ENCODE peak calls at places on chromosome 9, in nine cellular contexts. E is HCT116, S is sigmoid colon, L is GM23338, N is spleen, Y is transverse colon, J is esophagus muscularis mucosa, M is upper lobe of left lung, D is H1. W is an unnamed sample. For H3K27me3 and H3K4me1, the result is how much of the 10 kb centered on the place peaks cover.

GRCh38 chr9:83062653-83063527 is at the start of gene RASEF:
- DNase-seq in E (no peak), S (no peak), L (peak), N (peak), Y (peak), J (peak), M (peak), D (peak), W (no peak)

GRCh38 chr9:18543406-18543965 is 69.5 kb downstream of the ADAMTSL1 start:
- DNase-seq in E (no peak), S (no peak), L (no peak), N (no peak), Y (no peak), J (no peak), M (no peak), D (no peak), W (peak)

GRCh38 chr9:108445431-108446018 is 410.3 kb downstream of the ACTL7B start:
- DNase-seq in E (no peak), S (peak), L (no peak), N (no peak), Y (no peak), J (no peak), M (no peak), D (no peak), W (no peak)

GRCh38 chr9:34262971-34263370 is 66.1 kb downstream of the KIF24 start:
- DNase-seq in E (no peak), S (no peak), L (no peak), N (no peak), Y (no peak), J (no peak), M (no peak), D (no peak), W (no peak)

GRCh38 chr9:35691325-35691631 is 1.6 kb upstream of the TPM2 start:
- DNase-seq in E (no peak), S (no peak), L (peak), N (no peak), Y (no peak), J (no peak), M (no peak), D (no peak), W (no peak)

GRCh38 chr9:88969646-88970373 is 21.5 kb upstream of the S1PR3 start:
- DNase-seq in E (no peak), S (no peak), L (no peak), N (no peak), Y (no peak), J (no peak), M (no peak), D (no peak), W (no peak)

GRCh38 chr9:223167-223566 is 8.5 kb downstream of the DOCK8 start:
- DNase-seq in E (no peak), S (no peak), L (no peak), N (no peak), Y (no peak), J (no peak), M (no peak), D (no peak), W (no peak)

GRCh38 chr9:94681508-94681907 is 42.2 kb upstream of the FBP1 start:
- DNase-seq in E (peak), S (peak), L (peak), N (peak), Y (peak), J (peak), M (peak), D (peak), W (peak)

GRCh38 chr9:7328453-7328852 is 471.1 kb downstream of the DMAC1 start:
- DNase-seq in E (no peak), S (no peak), L (no peak), N (no peak), Y (no peak), J (no peak), M (no peak), D (no peak), W (no peak)

GRCh38 chr9:111330124-111330523 is at the start of gene OR2K2:
- DNase-seq in E (no peak), S (no peak), L (no peak), N (no peak), Y (no peak), J (no peak), M (no peak), D (no peak), W (no peak)

GRCh38 chr9:38682713-38683112 is 37.2 kb downstream of the FAM240B start:
- DNase-seq in E (peak), S (no peak), L (peak), N (no peak), Y (no peak), J (no peak), M (no peak), D (no peak), W (peak)

GRCh38 chr9:21334603-21334968 is 618 bp downstream of the KLHL9 start:
- DNase-seq in E (no peak), S (no peak), L (peak), N (no peak), Y (no peak), J (no peak), M (no peak), D (no peak), W (no peak)

GRCh38 chr9:26054600-26055516 is 376.6 kb upstream of the TUSC1 start:
- DNase-seq in E (no peak), S (no peak), L (no peak), N (no peak), Y (no peak), J (no peak), M (no peak), D (no peak), W (peak)

GRCh38 chr9:127523312-127523851 is 72.1 kb downstream of the LRSAM1 start:
- DNase-seq in E (peak), S (no peak), L (peak), N (no peak), Y (no peak), J (no peak), M (no peak), D (no peak), W (no peak)

GRCh38 chr9:77899679-77900354 is 131.8 kb downstream of the GNAQ start:
- DNase-seq in E (no peak), S (no peak), L (no peak), N (no peak), Y (no peak), J (no peak), M (no peak), D (no peak), W (no peak)

GRCh38 chr9:136011703-136012496 is 50.7 kb upstream of the UBAC1 start:
- DNase-seq in E (no peak), S (peak), L (no peak), N (peak), Y (peak), J (peak), M (peak), D (no peak), W (peak)

GRCh38 chr9:93248373-93248772 is 64.4 kb downstream of the WNK2 start:
- DNase-seq in E (no peak), S (no peak), L (no peak), N (no peak), Y (no peak), J (no peak), M (no peak), D (no peak), W (no peak)

GRCh38 chr9:74444389-74444788 is 52.7 kb upstream of the RORB start:
- DNase-seq in E (no peak), S (no peak), L (no peak), N (no peak), Y (no peak), J (no peak), M (no peak), D (no peak), W (no peak)

GRCh38 chr9:87500491-87500890 is 2.8 kb downstream of the DAPK1 start:
- DNase-seq in E (no peak), S (no peak), L (no peak), N (no peak), Y (no peak), J (no peak), M (no peak), D (no peak), W (peak)

GRCh38 chr9:130036099-130036498 is 6.9 kb downstream of the FNBP1 start:
- DNase-seq in E (no peak), S (no peak), L (no peak), N (no peak), Y (no peak), J (no peak), M (no peak), D (no peak), W (peak)

GRCh38 chr9:33320568-33321261 is 30.4 kb downstream of the NFX1 start:
- DNase-seq in E (no peak), S (no peak), L (no peak), N (no peak), Y (no peak), J (no peak), M (no peak), D (no peak), W (peak)

GRCh38 chr9:120920495-120921178 is 6.0 kb downstream of the TRAF1 start:
- DNase-seq in E (no peak), S (no peak), L (no peak), N (no peak), Y (no peak), J (no peak), M (no peak), D (no peak), W (no peak)

GRCh38 chr9:35553670-35554543 is 51.2 kb upstream of the TESK1 start:
- DNase-seq in E (peak), S (peak), L (peak), N (no peak), Y (peak), J (no peak), M (no peak), D (no peak), W (peak)

GRCh38 chr9:127161081-127161621 is 38.7 kb upstream of the ANGPTL2 start:
- DNase-seq in E (no peak), S (peak), L (no peak), N (no peak), Y (no peak), J (no peak), M (no peak), D (no peak), W (no peak)

GRCh38 chr9:113578877-113579269 is 115.3 kb downstream of the RGS3 start:
- DNase-seq in E (peak), S (no peak), L (no peak), N (peak), Y (peak), J (peak), M (no peak), D (no peak), W (peak)

GRCh38 chr9:91824591-91825339 is 125.3 kb downstream of the ROR2 start:
- DNase-seq in E (no peak), S (peak), L (no peak), N (peak), Y (peak), J (no peak), M (no peak), D (no peak), W (no peak)

GRCh38 chr9:127318651-127319167 is 54.1 kb downstream of the GARNL3 start:
- DNase-seq in E (no peak), S (no peak), L (no peak), N (no peak), Y (no peak), J (peak), M (no peak), D (no peak), W (no peak)

GRCh38 chr9:94538908-94539307 is 16.0 kb upstream of the PCAT7 start:
- DNase-seq in E (no peak), S (no peak), L (no peak), N (no peak), Y (no peak), J (no peak), M (no peak), D (no peak), W (no peak)

GRCh38 chr9:121556580-121556979 is 56.9 kb upstream of the GGTA1 start:
- DNase-seq in E (no peak), S (peak), L (no peak), N (no peak), Y (no peak), J (no peak), M (no peak), D (no peak), W (no peak)

GRCh38 chr9:135269912-135270630 is 182.6 kb downstream of the OLFM1 start:
- DNase-seq in E (no peak), S (no peak), L (no peak), N (no peak), Y (no peak), J (no peak), M (no peak), D (no peak), W (no peak)

GRCh38 chr9:34085581-34086500 is 37.2 kb upstream of the UBAP2 start:
- DNase-seq in E (no peak), S (peak), L (no peak), N (peak), Y (no peak), J (no peak), M (no peak), D (no peak), W (no peak)

GRCh38 chr9:123408313-123409266 is 52.6 kb downstream of the CRB2 start:
- DNase-seq in E (no peak), S (no peak), L (no peak), N (peak), Y (no peak), J (no peak), M (no peak), D (no peak), W (no peak)

GRCh38 chr9:134709512-134710270 is 68.1 kb downstream of the COL5A1 start:
- DNase-seq in E (no peak), S (peak), L (no peak), N (no peak), Y (no peak), J (no peak), M (peak), D (no peak), W (no peak)

DNA sequence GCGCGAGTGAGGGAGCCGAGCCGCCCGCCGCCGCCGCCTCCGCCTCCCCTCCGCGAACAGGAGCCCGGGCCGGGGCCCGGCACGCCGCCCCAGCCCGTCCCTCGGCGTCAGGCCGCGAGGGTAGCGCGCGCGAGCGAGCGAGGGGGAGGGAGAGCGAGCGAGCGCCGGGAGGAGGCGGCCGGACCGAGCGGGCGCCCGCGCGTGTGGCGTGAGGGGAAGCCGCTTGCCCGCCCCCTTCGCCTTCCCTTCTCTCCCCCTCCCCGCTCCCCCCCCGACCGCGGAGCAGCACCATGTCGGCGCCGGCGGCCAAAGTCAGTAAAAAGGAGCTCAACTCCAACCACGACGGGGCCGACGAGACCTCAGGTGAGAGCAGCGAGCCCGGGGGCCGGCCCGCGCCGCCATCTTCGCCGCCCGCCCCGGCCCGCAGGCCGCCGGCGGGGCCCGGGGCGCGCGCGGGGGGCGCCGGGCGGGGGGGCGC is 310 bp downstream of the SET start:
- DNase-seq in E (no peak), S (peak), L (no peak), N (no peak), Y (no peak), J (no peak), M (no peak), D (no peak), W (no peak)
- H3K27me3 ChIP-seq in E (under half), S (under half), L (under half), N (under half), Y (under half), J (under half), M (under half), D (under half), W (under half)

GRCh38 chr9:80649001-80649420 is 1040.3 kb downstream of the TLE1 start:
- DNase-seq in E (no peak), S (peak), L (peak), N (no peak), Y (peak), J (no peak), M (no peak), D (no peak), W (peak)
- TF ChIP-seq POLR2AphosphoS5 in E (no peak), S (peak), L (no peak), N (no peak), Y (peak), J (peak), M (no peak), D (no peak), W (no peak)

GRCh38 chr9:133118179-133118520 is 2.9 kb downstream of the RALGDS start:
- DNase-seq in E (no peak), S (no peak), L (no peak), N (peak), Y (no peak), J (no peak), M (no peak), D (no peak), W (no peak)

GRCh38 chr9:133118568-133118967 is 2.5 kb downstream of the RALGDS start:
- DNase-seq in E (no peak), S (no peak), L (no peak), N (no peak), Y (no peak), J (no peak), M (no peak), D (no peak), W (no peak)

GRCh38 chr9:133117271-133118178 is 3.5 kb downstream of the RALGDS start:
- DNase-seq in E (no peak), S (peak), L (no peak), N (peak), Y (no peak), J (no peak), M (peak), D (no peak), W (no peak)

GRCh38 chr9:133119461-133120342 is 1.3 kb downstream of the RALGDS start:
- DNase-seq in E (no peak), S (peak), L (peak), N (no peak), Y (no peak), J (no peak), M (peak), D (no peak), W (no peak)

GRCh38 chr9:133119039-133119438 is 2.0 kb downstream of the RALGDS start:
- DNase-seq in E (no peak), S (peak), L (no peak), N (no peak), Y (no peak), J (no peak), M (no peak), D (no peak), W (peak)
- H3K4me1 ChIP-seq in E (under half), S (half or more), L (under half), N (half or more), Y (under half), J (half or more), M (half or more), D (under half), W (under half)

GRCh38 chr9:133390713-133391112 is 14.5 kb downstream of the STKLD1 start:
- DNase-seq in E (no peak), S (no peak), L (no peak), N (no peak), Y (no peak), J (no peak), M (no peak), D (no peak), W (no peak)

GRCh38 chr9:133387680-133388079 is 11.5 kb downstream of the STKLD1 start:
- DNase-seq in E (no peak), S (no peak), L (no peak), N (no peak), Y (no peak), J (no peak), M (no peak), D (no peak), W (no peak)

GRCh38 chr9:133389562-133389961 is 13.4 kb downstream of the STKLD1 start:
- DNase-seq in E (no peak), S (no peak), L (no peak), N (no peak), Y (no peak), J (no peak), M (no peak), D (no peak), W (no peak)

GRCh38 chr9:133386338-133386737 is 10.2 kb downstream of the STKLD1 start:
- DNase-seq in E (no peak), S (no peak), L (no peak), N (no peak), Y (no peak), J (no peak), M (no peak), D (no peak), W (no peak)

DNA sequence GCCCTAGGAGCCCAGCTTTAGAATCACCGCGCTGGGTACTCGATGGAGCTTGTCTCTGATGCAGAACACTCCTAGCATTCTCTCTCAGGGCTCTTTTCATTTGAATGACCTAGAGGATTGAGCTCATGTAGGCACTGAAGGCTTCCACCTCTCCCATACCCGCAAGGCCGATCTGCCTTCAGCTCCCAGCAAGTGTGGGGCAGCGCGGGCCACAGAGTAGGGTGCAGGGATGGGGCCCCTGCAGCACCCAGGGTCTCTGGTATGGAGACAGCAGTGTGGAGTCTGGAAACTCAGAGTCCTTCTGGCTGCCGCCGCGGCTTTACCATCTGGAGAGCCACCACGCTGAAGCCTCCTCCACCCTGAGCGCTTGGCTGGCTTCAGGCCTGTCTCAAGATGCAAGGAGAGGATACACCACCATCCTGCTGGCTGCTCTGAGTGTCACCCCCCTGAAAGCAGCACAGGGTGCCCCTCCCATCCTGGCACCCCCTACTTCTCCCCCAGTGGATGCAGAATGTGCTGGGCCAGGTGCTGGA is 12.9 kb downstream of the STKLD1 start:
- DNase-seq in E (no peak), S (no peak), L (no peak), N (no peak), Y (no peak), J (no peak), M (no peak), D (no peak), W (no peak)
- H3K27me3 ChIP-seq in E (under half), S (under half), L (under half), N (under half), Y (under half), J (under half), M (under half), D (under half), W (under half)